ENCODE peak calls at places on chromosomes 1 and 21, in four cellular contexts. One of them, this sample, is unnamed. For H3K27me3, the result is how much of the 10 kb centered on the place peaks cover.

GRCh38 chr1:6409733-6410132 is 10.0 kb downstream of the HES2 start:
- DNase-seq in HL-60: no peak
- DNase-seq in mammary epithelial cell: no peak
- DNase-seq in GM06990: no peak
- DNase-seq in this sample: no peak

GRCh38 chr21:32884062-32884461 is 112.5 kb upstream of the PAXBP1 start:
- DNase-seq in HL-60: no peak
- DNase-seq in mammary epithelial cell: no peak
- DNase-seq in GM06990: no peak
- DNase-seq in this sample: no peak

GRCh38 chr1:53305650-53306049 is 22.2 kb downstream of the LRP8 start:
- DNase-seq in HL-60: no peak
- DNase-seq in mammary epithelial cell: no peak
- DNase-seq in GM06990: no peak
- DNase-seq in this sample: no peak

GRCh38 chr1:145983959-145984830 is 12.2 kb downstream of the TXNIP start:
- DNase-seq in HL-60: no peak
- DNase-seq in mammary epithelial cell: no peak
- DNase-seq in GM06990: no peak
- DNase-seq in this sample: no peak

GRCh38 chr1:202162418-202163280 is 2.2 kb upstream of the PTPN7 start:
- DNase-seq in HL-60: peak
- DNase-seq in mammary epithelial cell: no peak
- DNase-seq in GM06990: no peak
- DNase-seq in this sample: no peak

GRCh38 chr1:36456391-36456928 is 6.2 kb upstream of the OSCP1 start:
- DNase-seq in HL-60: no peak
- DNase-seq in mammary epithelial cell: no peak
- DNase-seq in GM06990: no peak
- DNase-seq in this sample: no peak

GRCh38 chr1:13828454-13829151 is 128.6 kb downstream of the PRDM2 start:
- DNase-seq in HL-60: no peak
- DNase-seq in mammary epithelial cell: no peak
- DNase-seq in GM06990: peak
- DNase-seq in this sample: no peak

GRCh38 chr1:201044119-201044518 is 20.6 kb upstream of the KIF21B start:
- DNase-seq in HL-60: no peak
- DNase-seq in mammary epithelial cell: no peak
- DNase-seq in GM06990: no peak
- DNase-seq in this sample: no peak

GRCh38 chr1:184509105-184509504 is 122.3 kb downstream of the C1orf21 start:
- DNase-seq in HL-60: no peak
- DNase-seq in mammary epithelial cell: no peak
- DNase-seq in GM06990: no peak
- DNase-seq in this sample: no peak

GRCh38 chr1:207949571-207950195 is 38.8 kb upstream of the CD34 start:
- DNase-seq in HL-60: no peak
- DNase-seq in mammary epithelial cell: no peak
- DNase-seq in GM06990: no peak
- DNase-seq in this sample: no peak

GRCh38 chr1:13801232-13801631 is 101.2 kb downstream of the PRDM2 start:
- DNase-seq in HL-60: no peak
- DNase-seq in mammary epithelial cell: peak
- DNase-seq in GM06990: no peak
- DNase-seq in this sample: no peak

DNA sequence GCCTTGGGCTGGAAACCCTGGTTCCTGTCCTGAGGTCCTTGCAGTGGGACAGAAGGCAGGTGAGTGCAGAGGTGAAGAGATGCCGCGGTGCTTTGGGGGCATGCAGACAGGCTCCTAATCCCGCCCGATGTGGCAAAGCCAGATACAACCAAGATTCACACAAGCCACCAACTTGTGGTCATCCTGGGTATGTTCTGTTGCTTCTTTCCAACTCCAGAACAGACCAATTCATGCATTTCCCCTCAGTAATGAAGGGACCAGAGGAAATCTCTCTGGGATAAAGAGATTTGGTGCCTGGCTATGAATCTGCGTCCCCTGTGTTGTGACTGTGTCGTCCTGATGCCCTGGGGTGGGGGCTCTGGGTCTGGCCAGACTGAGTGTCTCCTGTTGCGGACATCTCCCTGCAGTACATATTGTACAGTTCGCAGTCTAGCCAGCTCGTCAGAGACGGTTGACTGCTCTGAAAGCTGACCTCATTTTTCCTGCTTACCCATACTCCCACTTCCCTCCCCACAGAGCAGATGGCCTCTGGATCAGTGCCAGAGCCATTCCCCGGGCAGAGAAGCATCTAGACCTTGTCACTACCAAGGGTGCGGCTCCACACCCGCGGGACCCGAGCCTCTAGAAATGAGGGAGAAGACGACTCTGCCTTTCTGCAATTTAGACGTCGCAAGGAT is 216.3 kb downstream of the KIF26B start:
- DNase-seq in HL-60: no peak
- DNase-seq in mammary epithelial cell: no peak
- DNase-seq in GM06990: no peak
- DNase-seq in this sample: no peak
- H3K27me3 ChIP-seq in HL-60: under half
- H3K27me3 ChIP-seq in mammary epithelial cell: under half
- H3K27me3 ChIP-seq in GM06990: under half
- H3K27me3 ChIP-seq in this sample: under half

GRCh38 chr21:44835647-44835973 is 17.7 kb upstream of the SUMO3 start:
- DNase-seq in HL-60: no peak
- DNase-seq in mammary epithelial cell: no peak
- DNase-seq in GM06990: no peak
- DNase-seq in this sample: no peak

GRCh38 chr21:44834231-44834950 is 16.5 kb upstream of the SUMO3 start:
- DNase-seq in HL-60: no peak
- DNase-seq in mammary epithelial cell: no peak
- DNase-seq in GM06990: no peak
- DNase-seq in this sample: no peak

GRCh38 chr21:44833663-44834062 is 15.8 kb upstream of the SUMO3 start:
- DNase-seq in HL-60: no peak
- DNase-seq in mammary epithelial cell: no peak
- DNase-seq in GM06990: no peak
- DNase-seq in this sample: no peak

GRCh38 chr21:44836349-44836665 is 18.4 kb upstream of the SUMO3 start:
- DNase-seq in HL-60: no peak
- DNase-seq in mammary epithelial cell: no peak
- DNase-seq in GM06990: no peak
- DNase-seq in this sample: no peak

DNA sequence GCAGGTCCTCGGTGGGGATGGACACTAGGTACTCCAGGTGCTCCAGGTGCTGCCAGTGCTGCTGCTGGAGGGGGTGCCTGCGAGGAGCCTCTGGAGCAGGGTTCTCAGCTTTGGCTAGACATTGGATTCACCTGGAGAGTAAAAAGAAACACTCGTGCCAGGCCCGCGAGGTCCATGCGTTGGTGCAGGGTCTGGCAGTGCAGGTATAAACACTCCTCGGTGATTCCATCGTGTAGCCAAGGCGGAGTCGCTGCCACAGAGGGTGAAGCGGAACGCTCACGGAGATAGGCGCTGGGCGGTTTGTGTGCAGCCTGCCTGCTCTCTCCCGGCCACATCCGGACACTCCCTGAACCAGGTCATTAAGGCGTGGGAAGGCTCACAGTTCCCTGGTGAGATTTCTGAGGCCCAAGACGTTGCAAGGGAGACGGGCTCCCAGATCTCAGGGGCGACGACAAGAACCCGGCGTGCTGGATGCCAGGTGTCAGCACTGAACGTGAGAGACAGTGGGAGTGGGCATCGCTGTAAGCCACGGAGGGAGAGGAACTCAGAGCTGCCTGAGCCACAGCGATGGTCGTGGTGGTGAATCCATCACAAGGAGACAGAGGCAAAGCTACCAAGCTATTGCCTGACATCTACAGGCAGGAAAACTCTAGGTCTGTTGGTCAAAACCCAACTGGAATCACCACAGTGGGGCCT is 17.2 kb upstream of the SUMO3 start:
- DNase-seq in HL-60: no peak
- DNase-seq in mammary epithelial cell: no peak
- DNase-seq in GM06990: no peak
- DNase-seq in this sample: no peak
- TF ChIP-seq CTCF in HL-60: no peak
- TF ChIP-seq CTCF in mammary epithelial cell: no peak
- TF ChIP-seq CTCF in GM06990: no peak
- TF ChIP-seq CTCF in this sample: no peak

DNA sequence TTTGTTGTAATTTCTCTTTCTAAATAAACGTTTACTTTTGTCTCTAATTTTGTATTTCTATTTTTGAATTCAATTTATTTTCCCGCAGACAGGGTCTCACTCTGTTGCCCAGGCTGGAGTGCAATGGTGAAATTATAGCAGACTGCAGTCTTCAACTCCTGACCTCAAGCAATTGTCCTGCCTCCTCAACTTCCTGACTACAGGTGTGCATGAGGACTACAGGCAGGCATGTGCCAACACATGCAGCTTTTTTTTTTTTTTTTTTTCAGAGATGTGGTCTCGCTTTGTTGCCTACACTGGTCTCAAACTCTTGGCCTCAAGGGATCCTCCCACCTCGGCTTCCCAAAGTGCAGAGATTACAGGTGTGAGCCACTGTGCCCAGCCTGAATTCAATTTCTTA is 36.7 kb upstream of the IL20 start:
- DNase-seq in HL-60: no peak
- DNase-seq in mammary epithelial cell: no peak
- DNase-seq in GM06990: no peak
- DNase-seq in this sample: no peak
- H3K4me3 ChIP-seq in HL-60: no peak
- H3K4me3 ChIP-seq in mammary epithelial cell: no peak
- H3K4me3 ChIP-seq in GM06990: no peak
- H3K4me3 ChIP-seq in this sample: no peak

GRCh38 chr21:44732263-44732662 is 20.9 kb upstream of the TSPEAR start:
- DNase-seq in HL-60: no peak
- DNase-seq in mammary epithelial cell: no peak
- DNase-seq in GM06990: no peak
- DNase-seq in this sample: no peak

GRCh38 chr21:44729336-44730027 is 18.1 kb upstream of the TSPEAR start:
- DNase-seq in HL-60: no peak
- DNase-seq in mammary epithelial cell: no peak
- DNase-seq in GM06990: no peak
- DNase-seq in this sample: no peak

GRCh38 chr21:44728716-44729115 is 17.3 kb upstream of the TSPEAR start:
- DNase-seq in HL-60: no peak
- DNase-seq in mammary epithelial cell: no peak
- DNase-seq in GM06990: no peak
- DNase-seq in this sample: no peak

GRCh38 chr21:44730951-44731579 is 19.7 kb upstream of the TSPEAR start:
- DNase-seq in HL-60: no peak
- DNase-seq in mammary epithelial cell: no peak
- DNase-seq in GM06990: no peak
- DNase-seq in this sample: no peak

DNA sequence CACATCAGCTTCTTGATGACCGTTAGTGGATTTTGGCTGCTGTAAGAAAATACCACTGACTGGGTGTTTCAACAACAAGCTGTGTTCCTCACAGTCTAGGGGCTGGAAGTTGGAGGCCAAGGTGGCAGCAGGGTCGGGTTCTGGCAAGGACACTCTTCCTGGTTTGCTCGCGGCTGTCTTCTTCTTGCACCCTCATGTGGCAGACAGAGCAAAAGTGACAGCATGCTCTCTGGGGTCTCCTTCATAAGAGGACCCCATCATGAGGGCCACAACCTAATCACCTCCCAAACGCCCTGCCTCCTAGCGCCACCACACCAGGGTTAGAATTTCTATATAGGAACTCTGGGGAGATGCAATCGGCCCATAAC is 18.6 kb upstream of the TSPEAR start:
- DNase-seq in HL-60: no peak
- DNase-seq in mammary epithelial cell: no peak
- DNase-seq in GM06990: no peak
- DNase-seq in this sample: no peak
- H3K27me3 ChIP-seq in HL-60: under half
- H3K27me3 ChIP-seq in mammary epithelial cell: under half
- H3K27me3 ChIP-seq in GM06990: under half
- H3K27me3 ChIP-seq in this sample: under half

GRCh38 chr1:28552482-28553228 is at the start of gene TRNAU1AP:
- DNase-seq in HL-60: peak
- DNase-seq in mammary epithelial cell: peak
- DNase-seq in GM06990: peak
- DNase-seq in this sample: peak
- TF ChIP-seq CTCF in HL-60: no peak
- TF ChIP-seq CTCF in mammary epithelial cell: no peak
- TF ChIP-seq CTCF in GM06990: no peak
- TF ChIP-seq CTCF in this sample: no peak

This sample was measured in brain microvascular endothelial cell.